ENCODE peak calls at places on chromosomes 6 and 20, in five cellular contexts. Z is adrenal gland, E is IMR-90, C is heart left ventricle, N is stomach. O is an unnamed sample.

GRCh38 chr20:44222969-44223368 is 12.4 kb upstream of the OSER1 start:
- DNase-seq in Z (no peak), N (no peak), C (no peak), E (no peak), O (no peak)

GRCh38 chr6:115896538-115897129 is 164.1 kb downstream of the FRK start:
- DNase-seq in Z (no peak), E (peak), N (no peak), C (no peak), O (no peak)

GRCh38 chr6:157885211-157885788 is 62.3 kb downstream of the SNX9 start:
- DNase-seq in Z (no peak), N (no peak), E (no peak), C (no peak), O (no peak)

GRCh38 chr6:93787841-93788240 is 368.5 kb upstream of the EPHA7 start:
- DNase-seq in Z (no peak), N (no peak), E (no peak), C (no peak), O (no peak)

GRCh38 chr6:2902470-2902762 is 693 bp downstream of the SERPINB9 start:
- DNase-seq in Z (no peak), E (peak), N (no peak), C (no peak), O (no peak)

GRCh38 chr6:168722397-168722796 is 281.4 kb downstream of the SMOC2 start:
- DNase-seq in C (no peak), Z (no peak), N (no peak), E (no peak), O (no peak)

GRCh38 chr6:118893095-118893881 is 664 bp upstream of the ASF1A start:
- DNase-seq in E (peak), Z (peak), N (no peak), C (peak), O (no peak)

GRCh38 chr20:2750343-2751251 is 49.8 kb downstream of the CPXM1 start:
- DNase-seq in N (peak), E (peak), C (no peak), Z (no peak), O (no peak)

GRCh38 chr6:167551634-167552630 is 227.0 kb downstream of the TTLL2 start:
- DNase-seq in C (no peak), Z (no peak), E (no peak), N (no peak), O (no peak)

GRCh38 chr6:137763861-137764260 is 103.2 kb upstream of the TNFAIP3 start:
- DNase-seq in N (no peak), Z (no peak), C (no peak), E (no peak), O (no peak)

GRCh38 chr6:150293423-150294280 is 75.2 kb upstream of the IYD start:
- DNase-seq in N (no peak), C (no peak), E (peak), Z (no peak), O (peak)

GRCh38 chr6:148432405-148433195 is 90.0 kb downstream of the SASH1 start:
- DNase-seq in C (peak), Z (no peak), N (no peak), E (no peak), O (no peak)

GRCh38 chr6:48135352-48136084 is 24.5 kb upstream of the PTCHD4 start:
- DNase-seq in N (no peak), C (no peak), Z (no peak), E (peak), O (peak)

GRCh38 chr6:166470863-166471410 is 88.2 kb upstream of the MPC1 start:
- DNase-seq in N (no peak), E (no peak), Z (no peak), C (no peak), O (no peak)

GRCh38 chr6:152948150-152948768 is 34.6 kb downstream of the FBXO5 start:
- DNase-seq in E (peak), C (no peak), Z (no peak), N (no peak), O (no peak)

GRCh38 chr6:115969207-115969929 is 91.3 kb downstream of the FRK start:
- DNase-seq in E (no peak), C (peak), Z (no peak), N (no peak), O (no peak)

GRCh38 chr6:144347447-144347758 is 62.3 kb downstream of the UTRN start:
- DNase-seq in C (no peak), N (no peak), Z (no peak), E (no peak), O (no peak)

GRCh38 chr6:81785340-81785739 is 32.9 kb upstream of the TENT5A start:
- DNase-seq in Z (no peak), N (no peak), C (no peak), E (no peak), O (no peak)

GRCh38 chr6:114323784-114324183 is 19.0 kb downstream of the HS3ST5 start:
- DNase-seq in Z (no peak), C (no peak), E (no peak), N (no peak), O (no peak)

GRCh38 chr20:59210186-59210585 is 46.6 kb downstream of the ZNF831 start:
- DNase-seq in Z (no peak), E (no peak), N (no peak), C (no peak), O (no peak)

GRCh38 chr6:109060585-109060984 is 34.1 kb downstream of the SESN1 start:
- DNase-seq in C (no peak), E (no peak), Z (no peak), N (no peak), O (no peak)

GRCh38 chr6:27145731-27146455 is 101.6 kb upstream of the PRSS16 start:
- DNase-seq in N (peak), Z (peak), C (peak), E (peak), O (no peak)
- TF ChIP-seq POLR2A in N (no peak), Z (peak), C (no peak), E (peak), O (peak)

DNA sequence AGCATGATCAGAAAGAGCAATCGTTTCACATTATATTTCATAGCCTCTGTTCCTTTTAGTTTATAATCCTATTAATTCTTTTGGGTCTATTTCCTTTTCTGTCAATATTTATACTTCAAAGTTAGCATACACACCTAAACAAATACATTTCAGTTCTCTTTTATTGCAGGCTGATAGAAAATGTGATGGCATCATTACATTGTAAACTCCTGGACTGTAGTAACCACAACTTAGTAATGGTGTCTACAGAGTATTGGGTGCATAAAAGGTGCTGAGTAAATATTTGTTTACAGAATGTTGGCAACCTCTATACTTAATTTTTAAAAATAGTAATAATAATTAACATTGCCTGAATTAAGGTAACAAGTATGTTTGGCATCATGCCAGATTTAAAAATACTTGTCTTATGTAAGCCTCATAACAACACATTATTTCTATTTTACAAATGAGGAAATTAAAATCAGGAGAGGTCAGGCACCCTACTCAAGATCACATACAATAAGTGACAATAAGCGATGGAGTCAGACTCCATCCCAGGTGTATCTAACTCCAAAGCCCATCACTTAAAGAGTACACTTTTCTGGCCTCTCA is 195.0 kb downstream of the UBE3D start:
- DNase-seq in E (no peak), C (no peak), N (no peak), Z (no peak), O (no peak)
- TF ChIP-seq POLR2A in E (no peak), C (no peak), N (no peak), Z (no peak), O (no peak)

DNA sequence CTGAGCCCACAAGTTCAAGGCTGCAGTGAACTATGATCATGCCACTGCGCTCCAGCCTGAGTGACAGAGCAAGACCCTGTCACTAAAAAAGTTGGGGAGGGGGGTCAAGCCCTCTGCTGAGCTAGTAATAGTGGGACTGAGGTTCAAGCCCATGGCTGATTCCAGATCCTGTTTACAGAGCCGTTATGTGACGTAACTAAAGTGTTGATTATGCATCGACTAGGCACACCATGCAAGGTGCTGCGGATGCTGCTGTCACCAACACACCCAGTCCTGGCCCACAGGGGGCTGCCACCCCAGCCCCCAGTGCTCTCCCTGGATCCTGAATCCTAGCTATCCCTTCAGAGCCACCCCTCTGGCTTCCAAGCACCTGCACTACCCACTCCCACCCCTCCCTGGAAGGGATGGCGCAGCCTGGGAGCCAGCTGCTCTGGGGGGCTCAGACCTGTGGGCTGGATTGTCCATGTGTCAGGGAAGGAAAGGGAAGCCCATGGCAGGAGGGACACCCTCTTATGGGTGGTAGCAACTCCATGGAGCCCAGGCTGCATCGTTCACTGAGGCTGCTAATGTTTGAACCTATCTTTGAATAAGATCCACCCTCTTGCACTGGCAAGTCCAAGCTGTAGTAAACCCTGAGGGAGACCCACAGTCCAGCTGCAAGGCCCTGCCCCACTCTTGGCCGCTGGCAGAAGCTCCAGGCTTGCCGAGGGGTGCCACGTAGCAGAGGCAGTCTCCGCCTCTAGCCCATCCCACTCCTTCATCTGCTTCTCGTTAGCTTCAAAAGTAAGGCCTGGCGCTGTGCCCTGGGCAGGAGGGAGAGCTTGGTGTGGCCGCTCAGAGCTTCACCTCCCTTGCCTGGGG is 95.0 kb downstream of the SNX5 start:
- DNase-seq in E (peak), Z (peak), C (peak), N (peak), O (peak)
- TF ChIP-seq POLR2A in E (no peak), Z (no peak), C (no peak), N (no peak), O (peak)

GRCh38 chr6:79377830-79378460 is 143.5 kb upstream of the HMGN3 start:
- DNase-seq in C (no peak), N (no peak), Z (no peak), E (no peak), O (no peak)
- TF ChIP-seq POLR2A in C (no peak), N (no peak), Z (no peak), E (no peak), O (no peak)

GRCh38 chr20:35146299-35146921 is 726 bp downstream of the EDEM2 start:
- DNase-seq in Z (peak), E (no peak), N (no peak), C (no peak), O (peak)

GRCh38 chr20:35145141-35145564 is 2.0 kb downstream of the EDEM2 start:
- DNase-seq in C (no peak), E (peak), Z (no peak), N (no peak), O (no peak)

GRCh38 chr20:35151739-35152138 is 4.6 kb upstream of the EDEM2 start:
- DNase-seq in E (peak), Z (no peak), C (no peak), N (no peak), O (no peak)

GRCh38 chr20:35144694-35145093 is 2.4 kb downstream of the EDEM2 start:
- DNase-seq in Z (no peak), C (no peak), E (no peak), N (no peak), O (no peak)

GRCh38 chr20:35146922-35147574 is at the start of gene EDEM2:
- DNase-seq in C (peak), E (peak), Z (peak), N (peak), O (peak)
- TF ChIP-seq POLR2A in C (peak), E (no peak), Z (no peak), N (no peak), O (peak)

GRCh38 chr6:156598316-156598715 is 178.9 kb upstream of the ARID1B start:
- DNase-seq in C (no peak), Z (no peak), N (no peak), E (no peak), O (no peak)
- TF ChIP-seq POLR2A in C (no peak), Z (no peak), N (no peak), E (no peak), O (no peak)

GRCh38 chr20:4160761-4161305 is 145.5 kb upstream of the RNF24 start:
- DNase-seq in C (peak), E (peak), Z (no peak), N (no peak), O (no peak)

GRCh38 chr20:4162766-4163165 is 147.4 kb upstream of the RNF24 start:
- DNase-seq in N (no peak), C (no peak), Z (no peak), E (no peak), O (no peak)

GRCh38 chr20:4159765-4160490 is 144.6 kb upstream of the RNF24 start:
- DNase-seq in E (no peak), Z (no peak), N (no peak), C (no peak), O (no peak)

GRCh38 chr20:4164246-4164645 is 148.9 kb upstream of the RNF24 start:
- DNase-seq in Z (no peak), N (no peak), E (no peak), C (no peak), O (no peak)

DNA sequence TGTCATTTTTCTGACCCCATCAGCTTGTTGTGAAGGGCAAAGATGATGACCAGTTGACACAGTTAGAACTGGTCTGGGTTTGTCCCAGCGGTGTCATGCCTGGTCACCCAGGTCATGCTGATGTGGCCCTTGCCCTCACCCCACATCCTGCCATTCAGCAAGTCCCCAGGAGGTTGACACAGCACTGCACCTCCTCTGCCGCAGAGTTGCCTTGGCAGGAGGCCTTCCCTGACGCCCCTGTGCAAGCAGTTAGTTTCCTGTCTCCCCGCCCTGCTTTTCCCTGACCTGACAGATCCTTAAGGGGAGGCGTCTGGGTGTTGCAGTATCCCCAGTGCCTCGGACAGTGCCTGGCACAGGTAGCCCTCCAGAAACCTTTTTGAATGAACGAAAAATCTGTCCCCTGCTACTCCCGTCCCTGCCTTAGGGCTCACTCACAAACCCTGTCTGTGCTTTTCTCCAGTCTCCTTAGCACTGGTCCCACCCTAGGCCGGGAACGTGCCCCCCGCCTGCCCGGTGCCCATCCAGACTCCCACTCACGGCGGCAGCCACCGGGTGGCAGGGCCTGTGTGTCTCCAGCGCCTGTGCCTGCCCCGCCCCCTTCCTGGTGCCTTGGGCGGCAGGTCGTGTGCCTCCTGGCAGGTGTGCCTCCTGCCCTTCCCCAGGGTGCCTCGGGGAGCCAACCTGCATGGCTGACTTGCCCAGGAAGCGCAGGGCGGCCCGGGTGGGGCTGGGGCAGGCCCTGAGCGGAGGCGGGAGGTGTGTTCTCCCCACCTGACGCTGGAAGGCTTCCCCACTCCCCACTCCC is 146.3 kb upstream of the RNF24 start:
- DNase-seq in Z (no peak), E (no peak), N (peak), C (no peak), O (no peak)
- TF ChIP-seq POLR2A in Z (no peak), E (no peak), N (no peak), C (no peak), O (no peak)

GRCh38 chr20:1227121-1227582 is 1.3 kb downstream of the RAD21L1 start:
- DNase-seq in Z (no peak), N (no peak), E (no peak), C (no peak), O (no peak)

GRCh38 chr20:1224205-1224604 is 1.6 kb upstream of the RAD21L1 start:
- DNase-seq in C (no peak), E (no peak), N (no peak), Z (no peak), O (no peak)

GRCh38 chr20:1225263-1225728 is 548 bp upstream of the RAD21L1 start:
- DNase-seq in Z (no peak), E (no peak), N (no peak), C (no peak), O (no peak)

GRCh38 chr20:1229541-1229940 is 3.7 kb downstream of the RAD21L1 start:
- DNase-seq in E (no peak), Z (no peak), N (no peak), C (no peak), O (no peak)

GRCh38 chr20:1225729-1226313 is at the start of gene RAD21L1:
- DNase-seq in E (peak), C (peak), N (peak), Z (peak), O (peak)
- TF ChIP-seq POLR2A in E (no peak), C (no peak), N (no peak), Z (no peak), O (peak)

GRCh38 chr20:50447817-50448216 is 62.4 kb upstream of the PTPN1 start:
- DNase-seq in C (no peak), Z (no peak), N (no peak), E (no peak), O (no peak)

GRCh38 chr20:50449789-50450492 is 60.2 kb upstream of the PTPN1 start:
- DNase-seq in Z (no peak), C (no peak), N (no peak), E (no peak), O (no peak)

GRCh38 chr20:50450493-50450826 is 59.7 kb upstream of the PTPN1 start:
- DNase-seq in E (no peak), Z (no peak), C (no peak), N (no peak), O (no peak)

GRCh38 chr20:50453533-50453932 is 56.6 kb upstream of the PTPN1 start:
- DNase-seq in C (no peak), N (no peak), E (no peak), Z (no peak), O (no peak)

GRCh38 chr20:50450961-50451752 is 59.0 kb upstream of the PTPN1 start:
- DNase-seq in N (peak), C (no peak), Z (peak), E (peak), O (no peak)
- TF ChIP-seq POLR2A in N (no peak), C (peak), Z (no peak), E (no peak), O (no peak)

O was measured in H54.